ENCODE peak calls at places on chromosomes 2 and 18, in six cellular contexts. One of them, this sample, is unnamed.

GRCh38 chr2:72744049-72744448 is 81.8 kb downstream of the EXOC6B start:
- DNase-seq in lower lobe of right lung: no peak
- DNase-seq in CD4-positive, alpha-beta T cell: no peak
- DNase-seq in OCI-LY7: no peak
- DNase-seq in heart left ventricle: no peak
- DNase-seq in kidney: no peak
- DNase-seq in this sample: no peak

GRCh38 chr2:151774506-151774905 is 40.2 kb upstream of the NEB start:
- DNase-seq in kidney: no peak
- DNase-seq in CD4-positive, alpha-beta T cell: no peak
- DNase-seq in lower lobe of right lung: no peak
- DNase-seq in heart left ventricle: no peak
- DNase-seq in OCI-LY7: peak; percentile 18
- DNase-seq in this sample: no peak

GRCh38 chr2:211033765-211034164 is 477.4 kb downstream of the CPS1 start:
- DNase-seq in kidney: no peak
- DNase-seq in OCI-LY7: no peak
- DNase-seq in lower lobe of right lung: no peak
- DNase-seq in heart left ventricle: no peak
- DNase-seq in CD4-positive, alpha-beta T cell: no peak
- DNase-seq in this sample: no peak

GRCh38 chr2:217691516-217691915 is 311.3 kb downstream of the TNS1 start:
- DNase-seq in CD4-positive, alpha-beta T cell: no peak
- DNase-seq in heart left ventricle: no peak
- DNase-seq in OCI-LY7: no peak
- DNase-seq in lower lobe of right lung: no peak
- DNase-seq in kidney: no peak
- DNase-seq in this sample: no peak

GRCh38 chr2:232689152-232689910 is 7.8 kb upstream of the GIGYF2 start:
- DNase-seq in lower lobe of right lung: no peak
- DNase-seq in heart left ventricle: peak; percentile 83
- DNase-seq in CD4-positive, alpha-beta T cell: no peak
- DNase-seq in OCI-LY7: no peak
- DNase-seq in kidney: no peak
- DNase-seq in this sample: no peak

GRCh38 chr2:226168496-226169160 is 631.0 kb downstream of the IRS1 start:
- DNase-seq in CD4-positive, alpha-beta T cell: no peak
- DNase-seq in kidney: no peak
- DNase-seq in heart left ventricle: no peak
- DNase-seq in OCI-LY7: no peak
- DNase-seq in lower lobe of right lung: no peak
- DNase-seq in this sample: no peak

GRCh38 chr2:157349949-157350510 is 24.4 kb upstream of the ERMN start:
- DNase-seq in OCI-LY7: no peak
- DNase-seq in CD4-positive, alpha-beta T cell: no peak
- DNase-seq in kidney: no peak
- DNase-seq in lower lobe of right lung: no peak
- DNase-seq in heart left ventricle: no peak
- DNase-seq in this sample: no peak

GRCh38 chr2:70140978-70141753 is 49.7 kb downstream of the C2orf42 start:
- DNase-seq in lower lobe of right lung: peak; percentile 69
- DNase-seq in CD4-positive, alpha-beta T cell: peak; percentile 61
- DNase-seq in heart left ventricle: no peak
- DNase-seq in kidney: peak; percentile 82
- DNase-seq in OCI-LY7: peak; percentile 86
- DNase-seq in this sample: peak; percentile 45

GRCh38 chr18:76463872-76464271 is 31.2 kb downstream of the ZNF516 start:
- DNase-seq in CD4-positive, alpha-beta T cell: no peak
- DNase-seq in OCI-LY7: no peak
- DNase-seq in lower lobe of right lung: no peak
- DNase-seq in kidney: no peak
- DNase-seq in heart left ventricle: no peak
- DNase-seq in this sample: no peak

GRCh38 chr2:170711774-170712652 is 3.1 kb upstream of the SP5 start:
- DNase-seq in lower lobe of right lung: no peak
- DNase-seq in kidney: no peak
- DNase-seq in heart left ventricle: no peak
- DNase-seq in CD4-positive, alpha-beta T cell: no peak
- DNase-seq in OCI-LY7: no peak
- DNase-seq in this sample: no peak

GRCh38 chr2:238895901-238896600 is 48.2 kb downstream of the TWIST2 start:
- DNase-seq in kidney: peak; percentile 91
- DNase-seq in lower lobe of right lung: no peak
- DNase-seq in OCI-LY7: no peak
- DNase-seq in CD4-positive, alpha-beta T cell: no peak
- DNase-seq in heart left ventricle: peak; percentile 84
- DNase-seq in this sample: no peak

GRCh38 chr2:100291152-100291970 is 30.9 kb downstream of the LONRF2 start:
- DNase-seq in kidney: no peak
- DNase-seq in OCI-LY7: no peak
- DNase-seq in lower lobe of right lung: peak; percentile 84
- DNase-seq in CD4-positive, alpha-beta T cell: peak; percentile 43
- DNase-seq in heart left ventricle: no peak
- DNase-seq in this sample: no peak

GRCh38 chr2:128371248-128371630 is 52.6 kb upstream of the HS6ST1 start:
- DNase-seq in kidney: peak; percentile 35
- DNase-seq in OCI-LY7: no peak
- DNase-seq in lower lobe of right lung: no peak
- DNase-seq in heart left ventricle: peak; percentile 57
- DNase-seq in CD4-positive, alpha-beta T cell: no peak
- DNase-seq in this sample: no peak

GRCh38 chr2:86633094-86633740 is 9.6 kb upstream of the RNF103 start:
- DNase-seq in CD4-positive, alpha-beta T cell: no peak
- DNase-seq in lower lobe of right lung: no peak
- DNase-seq in OCI-LY7: no peak
- DNase-seq in kidney: no peak
- DNase-seq in heart left ventricle: no peak
- DNase-seq in this sample: no peak

GRCh38 chr2:23806201-23806600 is 120.7 kb downstream of the ATAD2B start:
- DNase-seq in CD4-positive, alpha-beta T cell: no peak
- DNase-seq in kidney: no peak
- DNase-seq in lower lobe of right lung: no peak
- DNase-seq in heart left ventricle: no peak
- DNase-seq in OCI-LY7: no peak
- DNase-seq in this sample: no peak

GRCh38 chr18:62526098-62527025 is 3.5 kb downstream of the ZCCHC2 start:
- DNase-seq in kidney: peak; percentile 94
- DNase-seq in lower lobe of right lung: peak; percentile 91
- DNase-seq in CD4-positive, alpha-beta T cell: peak; percentile 62
- DNase-seq in heart left ventricle: peak; percentile 92
- DNase-seq in OCI-LY7: peak; percentile 75
- DNase-seq in this sample: peak; percentile 92

GRCh38 chr18:50707841-50708240 is 112.0 kb downstream of the MRO start:
- DNase-seq in CD4-positive, alpha-beta T cell: no peak
- DNase-seq in OCI-LY7: no peak
- DNase-seq in kidney: no peak
- DNase-seq in lower lobe of right lung: no peak
- DNase-seq in heart left ventricle: no peak
- DNase-seq in this sample: no peak

GRCh38 chr2:220789961-220790360 is 782.1 kb downstream of the EPHA4 start:
- DNase-seq in OCI-LY7: no peak
- DNase-seq in kidney: no peak
- DNase-seq in CD4-positive, alpha-beta T cell: no peak
- DNase-seq in heart left ventricle: no peak
- DNase-seq in lower lobe of right lung: no peak
- DNase-seq in this sample: no peak

GRCh38 chr2:8974001-8974400 is 29.5 kb downstream of the MBOAT2 start:
- DNase-seq in lower lobe of right lung: no peak
- DNase-seq in heart left ventricle: no peak
- DNase-seq in CD4-positive, alpha-beta T cell: no peak
- DNase-seq in OCI-LY7: no peak
- DNase-seq in kidney: no peak
- DNase-seq in this sample: no peak

GRCh38 chr18:36769611-36770314 is 59.0 kb downstream of the TPGS2 start:
- DNase-seq in kidney: no peak
- DNase-seq in heart left ventricle: no peak
- DNase-seq in lower lobe of right lung: peak; percentile 55
- DNase-seq in OCI-LY7: no peak
- DNase-seq in CD4-positive, alpha-beta T cell: no peak
- DNase-seq in this sample: no peak

GRCh38 chr2:17962874-17963273 is 84.4 kb downstream of the KCNS3 start:
- DNase-seq in lower lobe of right lung: no peak
- DNase-seq in kidney: no peak
- DNase-seq in OCI-LY7: no peak
- DNase-seq in heart left ventricle: no peak
- DNase-seq in CD4-positive, alpha-beta T cell: no peak
- DNase-seq in this sample: no peak

GRCh38 chr18:55079481-55080350 is 120.5 kb upstream of the CCDC68 start:
- DNase-seq in lower lobe of right lung: no peak
- DNase-seq in kidney: no peak
- DNase-seq in OCI-LY7: no peak
- DNase-seq in heart left ventricle: no peak
- DNase-seq in CD4-positive, alpha-beta T cell: no peak
- DNase-seq in this sample: no peak

GRCh38 chr2:211055438-211055837 is 499.0 kb downstream of the CPS1 start:
- DNase-seq in OCI-LY7: no peak
- DNase-seq in kidney: no peak
- DNase-seq in heart left ventricle: no peak
- DNase-seq in CD4-positive, alpha-beta T cell: no peak
- DNase-seq in lower lobe of right lung: no peak
- DNase-seq in this sample: no peak

GRCh38 chr2:138630164-138630563 is 128.6 kb downstream of the SPOPL start:
- DNase-seq in heart left ventricle: no peak
- DNase-seq in OCI-LY7: no peak
- DNase-seq in lower lobe of right lung: no peak
- DNase-seq in CD4-positive, alpha-beta T cell: no peak
- DNase-seq in kidney: no peak
- DNase-seq in this sample: no peak

GRCh38 chr2:206728277-206729199 is 10.3 kb upstream of the DYTN start:
- DNase-seq in CD4-positive, alpha-beta T cell: no peak
- DNase-seq in kidney: no peak
- DNase-seq in lower lobe of right lung: no peak
- DNase-seq in OCI-LY7: no peak
- DNase-seq in heart left ventricle: no peak
- DNase-seq in this sample: no peak

GRCh38 chr18:46622451-46622850 is 34.6 kb downstream of the LOXHD1 start:
- DNase-seq in heart left ventricle: no peak
- DNase-seq in kidney: no peak
- DNase-seq in OCI-LY7: no peak
- DNase-seq in lower lobe of right lung: no peak
- DNase-seq in CD4-positive, alpha-beta T cell: no peak
- DNase-seq in this sample: no peak

GRCh38 chr2:109013046-109013445 is 24.0 kb upstream of the EDAR start:
- DNase-seq in CD4-positive, alpha-beta T cell: no peak
- DNase-seq in lower lobe of right lung: no peak
- DNase-seq in OCI-LY7: no peak
- DNase-seq in heart left ventricle: no peak
- DNase-seq in kidney: no peak
- DNase-seq in this sample: no peak

GRCh38 chr2:39483530-39483929 is 46.4 kb upstream of the MAP4K3 start:
- DNase-seq in kidney: no peak
- DNase-seq in lower lobe of right lung: no peak
- DNase-seq in heart left ventricle: no peak
- DNase-seq in OCI-LY7: no peak
- DNase-seq in CD4-positive, alpha-beta T cell: no peak
- DNase-seq in this sample: no peak

GRCh38 chr2:29213871-29214341 is 98.7 kb downstream of the CLIP4 start:
- DNase-seq in kidney: no peak
- DNase-seq in lower lobe of right lung: no peak
- DNase-seq in OCI-LY7: no peak
- DNase-seq in heart left ventricle: no peak
- DNase-seq in CD4-positive, alpha-beta T cell: no peak
- DNase-seq in this sample: no peak

GRCh38 chr18:69757733-69758132 is 189.9 kb downstream of the CD226 start:
- DNase-seq in heart left ventricle: no peak
- DNase-seq in OCI-LY7: no peak
- DNase-seq in CD4-positive, alpha-beta T cell: no peak
- DNase-seq in lower lobe of right lung: no peak
- DNase-seq in kidney: no peak
- DNase-seq in this sample: no peak

GRCh38 chr18:32048507-32049091 is 30.0 kb downstream of the RNF125 start:
- DNase-seq in lower lobe of right lung: peak; percentile 49
- DNase-seq in CD4-positive, alpha-beta T cell: no peak
- DNase-seq in kidney: no peak
- DNase-seq in heart left ventricle: no peak
- DNase-seq in OCI-LY7: peak; percentile 14
- DNase-seq in this sample: no peak

GRCh38 chr2:235607541-235608199 is 113.8 kb downstream of the AGAP1 start:
- DNase-seq in heart left ventricle: no peak
- DNase-seq in kidney: no peak
- DNase-seq in OCI-LY7: no peak
- DNase-seq in CD4-positive, alpha-beta T cell: no peak
- DNase-seq in lower lobe of right lung: no peak
- DNase-seq in this sample: no peak
- H3K27ac ChIP-seq in heart left ventricle: no peak overlapping the region
- H3K27ac ChIP-seq in kidney: no peak overlapping the region
- H3K27ac ChIP-seq in OCI-LY7: no peak overlapping the region
- H3K27ac ChIP-seq in CD4-positive, alpha-beta T cell: no peak overlapping the region
- H3K27ac ChIP-seq in lower lobe of right lung: no peak overlapping the region
- H3K27ac ChIP-seq in this sample: no peak overlapping the region

GRCh38 chr2:62672601-62673000 is 32.9 kb upstream of the EHBP1 start:
- DNase-seq in lower lobe of right lung: peak; percentile 51
- DNase-seq in heart left ventricle: no peak
- DNase-seq in CD4-positive, alpha-beta T cell: no peak
- DNase-seq in OCI-LY7: no peak
- DNase-seq in kidney: no peak
- DNase-seq in this sample: no peak
- H3K27ac ChIP-seq in lower lobe of right lung: peak overlapping the region; percentile 50
- H3K27ac ChIP-seq in heart left ventricle: no peak overlapping the region
- H3K27ac ChIP-seq in CD4-positive, alpha-beta T cell: no peak overlapping the region
- H3K27ac ChIP-seq in OCI-LY7: no peak overlapping the region
- H3K27ac ChIP-seq in kidney: no peak overlapping the region
- H3K27ac ChIP-seq in this sample: no peak overlapping the region

GRCh38 chr2:105056245-105056644 is 18.4 kb downstream of the MRPS9 start:
- DNase-seq in kidney: no peak
- DNase-seq in CD4-positive, alpha-beta T cell: no peak
- DNase-seq in lower lobe of right lung: no peak
- DNase-seq in heart left ventricle: no peak
- DNase-seq in OCI-LY7: no peak
- DNase-seq in this sample: no peak

GRCh38 chr2:105055613-105056012 is 17.7 kb downstream of the MRPS9 start:
- DNase-seq in lower lobe of right lung: no peak
- DNase-seq in OCI-LY7: no peak
- DNase-seq in kidney: no peak
- DNase-seq in CD4-positive, alpha-beta T cell: no peak
- DNase-seq in heart left ventricle: no peak
- DNase-seq in this sample: no peak

GRCh38 chr2:105061560-105061959 is 23.7 kb downstream of the MRPS9 start:
- DNase-seq in OCI-LY7: no peak
- DNase-seq in kidney: no peak
- DNase-seq in lower lobe of right lung: no peak
- DNase-seq in CD4-positive, alpha-beta T cell: no peak
- DNase-seq in heart left ventricle: no peak
- DNase-seq in this sample: no peak

GRCh38 chr2:105052773-105053172 is 14.9 kb downstream of the MRPS9 start:
- DNase-seq in CD4-positive, alpha-beta T cell: no peak
- DNase-seq in OCI-LY7: no peak
- DNase-seq in heart left ventricle: peak; percentile 64
- DNase-seq in lower lobe of right lung: no peak
- DNase-seq in kidney: no peak
- DNase-seq in this sample: no peak

GRCh38 chr2:105057005-105057404 is 19.1 kb downstream of the MRPS9 start:
- DNase-seq in kidney: no peak
- DNase-seq in lower lobe of right lung: no peak
- DNase-seq in OCI-LY7: no peak
- DNase-seq in CD4-positive, alpha-beta T cell: no peak
- DNase-seq in heart left ventricle: no peak
- DNase-seq in this sample: no peak
- H3K27ac ChIP-seq in kidney: no peak overlapping the region
- H3K27ac ChIP-seq in lower lobe of right lung: no peak overlapping the region
- H3K27ac ChIP-seq in OCI-LY7: no peak overlapping the region
- H3K27ac ChIP-seq in CD4-positive, alpha-beta T cell: no peak overlapping the region
- H3K27ac ChIP-seq in heart left ventricle: no peak overlapping the region
- H3K27ac ChIP-seq in this sample: no peak overlapping the region

GRCh38 chr2:201156051-201156450 is 26.9 kb upstream of the CASP10 start:
- DNase-seq in lower lobe of right lung: no peak
- DNase-seq in heart left ventricle: no peak
- DNase-seq in kidney: no peak
- DNase-seq in OCI-LY7: no peak
- DNase-seq in CD4-positive, alpha-beta T cell: no peak
- DNase-seq in this sample: no peak
- H3K27ac ChIP-seq in lower lobe of right lung: peak overlapping the region; percentile 2
- H3K27ac ChIP-seq in heart left ventricle: no peak overlapping the region
- H3K27ac ChIP-seq in kidney: no peak overlapping the region
- H3K27ac ChIP-seq in OCI-LY7: no peak overlapping the region
- H3K27ac ChIP-seq in CD4-positive, alpha-beta T cell: no peak overlapping the region
- H3K27ac ChIP-seq in this sample: no peak overlapping the region

This sample was measured in ascending aorta.